ENCODE peak calls at places on chromosomes 1 and 21, in four cellular contexts. L is iris pigment epithelial cell; W is B cell; K is effector memory CD8-positive, alpha-beta T cell. Y is an unnamed sample.

GRCh38 chr1:24186993-24187790 is at the start of gene IFNLR1:
- DNase-seq in W (peak; percentile 93), K (peak; percentile 44), L (no peak), Y (peak; percentile 82)

GRCh38 chr21:42056996-42057689 is 14.0 kb upstream of the UMODL1 start:
- DNase-seq in W (no peak), L (peak; percentile 15), K (no peak), Y (no peak)

GRCh38 chr1:207499573-207499972 is 3.6 kb downstream of the CR1 start:
- DNase-seq in L (peak; percentile 75), K (peak; percentile 43), W (peak; percentile 56), Y (peak; percentile 81)

GRCh38 chr1:53580739-53581475 is 121.7 kb downstream of the DMRTB1 start:
- DNase-seq in K (no peak), L (no peak), W (no peak), Y (peak; percentile 0)

GRCh38 chr1:184954232-184954995 is 19.9 kb downstream of the NIBAN1 start:
- DNase-seq in W (no peak), K (no peak), L (peak; percentile 28), Y (no peak)

GRCh38 chr1:241639653-241640148 is 468 bp downstream of the CHML start:
- DNase-seq in W (no peak), K (peak; percentile 1), L (peak; percentile 53), Y (peak; percentile 71)

GRCh38 chr1:153880962-153881361 is 41.8 kb downstream of the GATAD2B start:
- DNase-seq in L (peak; percentile 96), W (peak; percentile 16), K (no peak), Y (no peak)

GRCh38 chr21:44527983-44528633 is 11.9 kb downstream of the KRTAP10-1 start:
- DNase-seq in L (no peak), K (no peak), W (no peak), Y (peak; percentile 5)

GRCh38 chr1:211581521-211581920 is 2.6 kb upstream of the SLC30A1 start:
- DNase-seq in W (no peak), K (no peak), L (peak; percentile 74), Y (no peak)

GRCh38 chr1:27887215-27888035 is 15.1 kb downstream of the THEMIS2 start:
- DNase-seq in K (no peak), L (no peak), W (no peak), Y (no peak)

GRCh38 chr1:68140536-68140935 is 90.1 kb upstream of the DIRAS3 start:
- DNase-seq in L (peak; percentile 74), W (no peak), K (no peak), Y (no peak)

GRCh38 chr1:186473047-186473446 is 12.1 kb upstream of the PDC start:
- DNase-seq in L (no peak), K (no peak), W (no peak), Y (no peak)

GRCh38 chr21:46622226-46622625 is 13.2 kb upstream of the PRMT2 start:
- DNase-seq in L (peak; percentile 34), W (no peak), K (peak; percentile 58), Y (no peak)

GRCh38 chr1:168921514-168922106 is 184.9 kb upstream of the ATP1B1 start:
- DNase-seq in K (no peak), L (no peak), W (no peak), Y (no peak)

GRCh38 chr1:243851129-243851756 is 1.2 kb upstream of the AKT3 start:
- DNase-seq in L (no peak), W (no peak), K (no peak), Y (no peak)

GRCh38 chr1:119081267-119081666 is 59.2 kb downstream of the WARS2 start:
- DNase-seq in W (no peak), K (no peak), L (peak; percentile 71), Y (no peak)

GRCh38 chr1:230836801-230837200 is 31.5 kb downstream of the C1orf198 start:
- DNase-seq in K (no peak), W (no peak), L (no peak), Y (no peak)

GRCh38 chr1:222124602-222125001 is 382.7 kb upstream of the DUSP10 start:
- DNase-seq in L (no peak), K (no peak), W (no peak), Y (no peak)

GRCh38 chr21:37208741-37209225 is 58.4 kb downstream of the VPS26C start:
- DNase-seq in W (peak; percentile 70), L (no peak), K (no peak), Y (no peak)

GRCh38 chr1:18775341-18775740 is 84.1 kb downstream of the TAS1R2 start:
- DNase-seq in W (no peak), L (no peak), K (no peak), Y (no peak)

GRCh38 chr1:203149188-203149840 is 21.8 kb downstream of the ADORA1 start:
- DNase-seq in W (no peak), L (no peak), K (no peak), Y (no peak)